ENCODE peak calls at places on chromosome 22, in seven cellular contexts. L is lower leg skin, I is dorsolateral prefrontal cortex, G is HCT116, X is left ventricle myocardium inferior, K is osteoblast, M is mucosa of descending colon. D is an unnamed sample.

GRCh38 chr22:45112136-45112879 is 51.4 kb upstream of the NUP50 start:
- DNase-seq in G (no peak), M (no peak), X (no peak), K (peak; percentile 90), L (peak; percentile 30), I (no peak), D (peak; percentile 47)

GRCh38 chr22:47055921-47056320 is 293.5 kb downstream of the TBC1D22A start:
- DNase-seq in L (no peak), K (no peak), M (no peak), X (no peak), I (no peak), G (no peak), D (no peak)

GRCh38 chr22:32617271-32617670 is 142.7 kb downstream of the FBXO7 start:
- DNase-seq in X (no peak), I (no peak), M (no peak), K (no peak), G (no peak), L (no peak), D (no peak)

GRCh38 chr22:46370584-46371373 is 35.3 kb downstream of the TRMU start:
- DNase-seq in I (no peak), L (no peak), X (no peak), K (no peak), G (no peak), M (peak; percentile 63), D (no peak)

GRCh38 chr22:44391026-44391425 is 78.3 kb upstream of the SHISAL1 start:
- DNase-seq in G (no peak), M (peak; percentile 17), X (no peak), L (no peak), I (no peak), K (peak; percentile 51), D (no peak)

GRCh38 chr22:32482708-32483107 is 8.1 kb downstream of the FBXO7 start:
- DNase-seq in L (no peak), I (no peak), G (no peak), X (no peak), K (no peak), M (no peak), D (no peak)

GRCh38 chr22:45969801-45970464 is 7.0 kb downstream of the WNT7B start:
- DNase-seq in G (no peak), K (peak; percentile 92), I (no peak), M (no peak), L (no peak), X (no peak), D (no peak)

GRCh38 chr22:27723150-27723549 is 78.4 kb downstream of the MN1 start:
- DNase-seq in G (no peak), L (no peak), X (no peak), M (no peak), K (no peak), I (no peak), D (no peak)

GRCh38 chr22:50477923-50478322 is 3.1 kb upstream of the SBF1 start:
- DNase-seq in G (no peak), X (no peak), L (no peak), I (no peak), M (peak; percentile 42), K (no peak), D (no peak)

GRCh38 chr22:50473855-50474671 is 772 bp downstream of the SBF1 start:
- DNase-seq in G (no peak), M (peak; percentile 71), K (peak; percentile 99), I (no peak), X (peak; percentile 33), L (no peak), D (peak; percentile 55)

GRCh38 chr22:50474711-50475651 is at the start of gene SBF1:
- DNase-seq in I (peak; percentile 84), L (peak; percentile 88), G (peak; percentile 78), X (peak; percentile 94), M (peak; percentile 93), K (peak; percentile 100), D (peak; percentile 65)

GRCh38 chr22:50476819-50477344 is 2.0 kb upstream of the SBF1 start:
- DNase-seq in L (no peak), G (no peak), X (no peak), K (no peak), M (peak; percentile 39), I (no peak), D (no peak)

DNA sequence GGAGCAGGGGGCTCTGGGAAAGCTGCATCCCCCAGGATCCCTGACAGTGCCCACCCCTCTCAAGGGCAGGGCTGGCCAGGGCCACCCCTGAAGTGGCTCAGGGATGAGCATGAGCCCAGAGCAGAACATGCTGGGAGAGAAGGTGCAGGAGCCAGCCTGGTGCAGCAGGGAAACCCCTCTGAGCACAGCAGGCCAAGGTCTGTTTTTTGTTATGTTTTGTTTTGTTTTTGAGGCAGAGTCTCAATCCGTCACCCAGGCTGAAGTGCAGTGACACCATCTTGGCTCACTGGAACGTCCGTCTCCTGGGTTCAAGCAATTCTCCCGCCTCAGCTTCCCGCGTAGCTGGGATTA is 792 bp upstream of the SBF1 start:
- DNase-seq in X (no peak), I (no peak), L (no peak), M (peak; percentile 40), G (no peak), K (peak; percentile 58), D (no peak)
- H3K4me3 ChIP-seq in X (peak overlapping the region; percentile 93), I (peak overlapping the region; percentile 89), L (no peak overlapping the region), M (no peak overlapping the region), G (peak overlapping the region; percentile 45), K (peak overlapping the region; percentile 81), D (no peak overlapping the region)

GRCh38 chr22:29636751-29637150 is 33.3 kb downstream of the NF2 start:
- DNase-seq in I (no peak), G (no peak), K (no peak), X (no peak), M (no peak), L (no peak), D (no peak)

GRCh38 chr22:29633514-29634312 is 30.3 kb downstream of the NF2 start:
- DNase-seq in L (no peak), I (no peak), M (no peak), K (no peak), G (no peak), X (no peak), D (no peak)

GRCh38 chr22:29638678-29639077 is 35.2 kb downstream of the NF2 start:
- DNase-seq in K (no peak), X (no peak), M (no peak), L (no peak), G (no peak), I (no peak), D (no peak)

GRCh38 chr22:29632672-29633071 is 29.2 kb downstream of the NF2 start:
- DNase-seq in L (no peak), I (no peak), G (no peak), M (no peak), K (no peak), X (no peak), D (no peak)

DNA sequence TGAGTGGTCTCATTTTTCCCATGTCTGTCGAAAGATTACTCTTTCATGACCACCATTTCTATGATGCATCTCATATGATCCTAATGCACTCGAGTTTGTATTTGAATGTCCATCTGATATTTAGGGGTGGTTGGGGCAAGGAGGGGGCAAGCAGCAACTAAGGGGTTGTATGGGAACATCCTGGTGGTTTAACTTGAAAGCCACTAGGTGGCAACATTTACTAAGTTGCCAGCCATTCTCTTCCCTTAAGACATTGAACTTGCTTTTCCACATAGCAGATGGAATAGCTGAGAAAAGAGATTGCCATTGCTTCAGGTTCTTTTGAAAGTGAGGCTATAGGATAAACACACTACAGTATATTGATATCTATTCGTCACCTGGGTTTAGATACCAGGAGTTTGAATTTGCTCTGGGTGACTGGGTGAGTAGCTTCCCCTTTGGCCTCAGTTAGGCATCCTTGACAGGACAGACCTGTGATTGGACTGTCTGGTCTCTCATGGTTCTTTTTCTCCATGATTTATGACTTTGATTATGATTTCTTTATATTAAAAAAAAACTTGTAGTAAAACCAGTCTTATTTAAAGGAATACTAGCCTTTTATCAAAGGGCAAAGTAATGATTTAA is 32.4 kb downstream of the NF2 start:
- DNase-seq in M (no peak), I (no peak), L (no peak), X (no peak), K (no peak), G (peak; percentile 34), D (no peak)
- TF ChIP-seq CTCF in M (peak; percentile 36), I (peak; percentile 74), L (no peak), X (peak; percentile 65), K (peak; percentile 70), G (peak; percentile 73), D (peak; percentile 74)

GRCh38 chr22:37484115-37485005 is 1.8 kb downstream of the MFNG start:
- DNase-seq in I (peak; percentile 32), L (peak; percentile 73), M (peak; percentile 94), K (peak; percentile 87), X (peak; percentile 80), G (no peak), D (no peak)

GRCh38 chr22:37483594-37484114 is 2.5 kb downstream of the MFNG start:
- DNase-seq in L (no peak), K (peak; percentile 90), X (no peak), M (no peak), G (no peak), I (no peak), D (no peak)

GRCh38 chr22:37486224-37486845 is at the start of gene MFNG:
- DNase-seq in M (peak; percentile 92), K (peak; percentile 97), I (no peak), G (no peak), X (peak; percentile 70), L (peak; percentile 63), D (no peak)

GRCh38 chr22:37485714-37486223 is 415 bp downstream of the MFNG start:
- DNase-seq in X (no peak), M (no peak), L (no peak), K (peak; percentile 62), G (no peak), I (no peak), D (no peak)

DNA sequence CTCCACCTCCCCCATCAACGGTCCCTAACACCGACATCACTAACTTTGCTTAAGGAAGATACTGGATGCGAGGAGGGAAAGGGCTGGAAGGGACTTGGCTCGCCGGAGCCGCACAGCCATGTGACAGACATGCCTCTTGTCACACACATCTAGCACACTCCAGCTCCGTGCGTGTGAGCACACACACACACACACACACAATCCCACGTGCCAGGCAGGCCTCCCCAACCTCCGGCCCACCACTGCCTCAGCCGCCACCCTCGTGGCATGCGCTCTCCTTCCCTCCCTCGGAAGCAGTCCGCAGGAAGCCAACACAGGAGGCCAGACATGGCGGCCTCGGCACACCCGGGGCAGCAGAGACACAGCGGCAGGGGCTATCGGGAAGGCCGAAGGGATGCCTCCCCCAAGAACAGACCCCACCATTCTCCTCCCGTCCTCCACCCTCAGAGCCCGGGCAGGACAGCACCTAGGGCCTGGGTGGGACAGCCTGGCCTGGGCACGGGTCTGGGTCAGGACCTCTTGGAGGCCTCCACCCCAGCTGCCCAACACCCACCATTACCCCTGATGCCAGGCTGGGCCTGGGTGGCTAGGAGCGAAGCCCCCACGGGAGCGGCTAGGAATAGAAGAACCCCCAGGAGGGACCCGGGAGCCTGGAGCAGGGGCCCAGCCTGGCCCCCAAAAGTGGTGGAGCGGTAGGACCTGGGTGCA is 1.0 kb downstream of the MFNG start:
- DNase-seq in G (no peak), M (peak; percentile 79), X (no peak), I (no peak), L (no peak), K (peak; percentile 55), D (no peak)
- H3K4me3 ChIP-seq in G (no peak overlapping the region), M (peak overlapping the region; percentile 5), X (peak overlapping the region; percentile 67), I (peak overlapping the region; percentile 52), L (peak overlapping the region; percentile 20), K (no peak overlapping the region), D (no peak overlapping the region)

DNA sequence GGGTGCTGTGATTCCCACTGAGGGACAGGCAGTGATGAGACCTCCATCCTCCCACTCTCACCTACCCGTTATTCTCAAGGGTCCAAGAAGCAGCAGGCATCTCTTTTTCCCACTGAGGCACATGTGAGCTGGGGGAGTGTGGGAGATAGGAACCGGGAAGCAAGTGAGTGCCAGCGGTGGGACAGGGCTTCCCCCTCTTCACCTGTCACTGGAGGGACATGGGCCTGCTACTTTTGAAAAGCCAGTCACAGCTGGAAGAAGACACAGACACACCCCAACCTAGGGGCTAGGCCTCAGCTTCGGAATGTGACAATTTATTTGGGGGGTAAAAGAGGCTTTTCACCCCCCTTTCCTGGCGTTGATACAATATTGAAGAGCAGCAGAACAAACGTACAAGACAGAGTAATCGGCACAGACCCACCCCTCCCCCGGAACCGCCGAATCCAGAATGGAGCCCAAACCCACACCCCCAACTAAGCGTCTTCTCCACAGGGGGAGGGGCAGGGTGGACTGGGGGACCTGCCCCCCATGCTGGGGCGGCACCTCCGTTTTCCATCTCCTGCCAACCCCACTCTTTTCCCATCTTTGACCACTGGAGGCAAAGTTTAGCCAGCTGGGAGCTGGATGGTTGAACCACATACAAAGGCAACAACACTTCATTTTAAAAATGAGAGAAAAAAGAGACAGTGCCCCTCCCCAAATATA is 10.7 kb downstream of the CBX6 start:
- DNase-seq in K (peak; percentile 88), M (no peak), X (no peak), L (no peak), G (no peak), I (no peak), D (no peak)
- TF ChIP-seq CTCF in K (peak; percentile 35), M (no peak), X (no peak), L (no peak), G (no peak), I (no peak), D (peak; percentile 55)